ENCODE peak calls at places on chromosomes 1 and 21, in six cellular contexts. D is mesothelial cell of epicardium; S is stimulated activated CD8-positive, alpha-beta memory T cell treated with anti-CD3 and anti-CD28 coated beads, Interleukin-2, amount 100 ng/mL, for 48 hours; W is pulmonary artery endothelial cell; B is HCT116; J is kidney glomerular epithelial cell. C is an unnamed sample.

GRCh38 chr1:113660053-113660452 is 99.2 kb downstream of the PHTF1 start:
- DNase-seq in D (no peak), B (no peak), J (no peak), W (no peak), S (no peak), C (no peak)

GRCh38 chr1:13487143-13487868 is 26.5 kb downstream of the LRRC38 start:
- DNase-seq in J (no peak), B (no peak), W (no peak), D (no peak), S (no peak), C (no peak)

GRCh38 chr1:5718716-5719632 is 273.3 kb downstream of the NPHP4 start:
- DNase-seq in D (no peak), B (no peak), W (no peak), J (no peak), S (no peak), C (no peak)

GRCh38 chr1:40711465-40712404 is 20.2 kb downstream of the NFYC start:
- DNase-seq in D (no peak), S (no peak), B (no peak), W (no peak), J (peak; percentile 78), C (no peak)

GRCh38 chr21:35995522-35996088 is 64.7 kb downstream of the SETD4 start:
- DNase-seq in W (no peak), B (no peak), J (no peak), D (no peak), S (no peak), C (no peak)

GRCh38 chr1:226820935-226821718 is 49.3 kb upstream of the PSEN2 start:
- DNase-seq in S (no peak), W (peak; percentile 93), J (peak; percentile 89), B (no peak), D (peak; percentile 46), C (peak; percentile 94)

GRCh38 chr1:1752671-1753606 is 25.3 kb downstream of the NADK start:
- DNase-seq in B (no peak), W (no peak), D (no peak), S (no peak), J (no peak), C (no peak)

GRCh38 chr1:220335668-220336067 is 63.4 kb upstream of the RAB3GAP2 start:
- DNase-seq in S (no peak), B (no peak), W (no peak), D (no peak), J (no peak), C (no peak)

GRCh38 chr1:220880726-220881506 is 1.7 kb downstream of the HLX start:
- DNase-seq in S (no peak), W (no peak), J (peak; percentile 32), D (no peak), B (no peak), C (no peak)

GRCh38 chr1:38138498-38139233 is 92.1 kb upstream of the POU3F1 start:
- DNase-seq in W (peak; percentile 61), J (peak; percentile 94), D (peak; percentile 81), B (peak; percentile 43), S (no peak), C (no peak)

GRCh38 chr21:38859852-38860251 is 54.1 kb downstream of the ETS2 start:
- DNase-seq in W (no peak), B (no peak), J (no peak), S (no peak), D (no peak), C (no peak)

GRCh38 chr1:66452162-66452561 is 81.8 kb upstream of the SGIP1 start:
- DNase-seq in J (no peak), B (no peak), W (no peak), S (no peak), D (no peak), C (no peak)

GRCh38 chr1:234214911-234215892 is 158.1 kb upstream of the COA6 start:
- DNase-seq in B (no peak), S (no peak), W (no peak), J (peak; percentile 1), D (no peak), C (no peak)

GRCh38 chr1:9279172-9279840 is 13.4 kb upstream of the SPSB1 start:
- DNase-seq in S (no peak), J (no peak), D (no peak), B (no peak), W (no peak), C (no peak)

GRCh38 chr1:7558921-7559869 is 211.9 kb upstream of the VAMP3 start:
- DNase-seq in D (no peak), B (no peak), S (no peak), J (no peak), W (no peak), C (no peak)

GRCh38 chr1:199243423-199244061 is 604.7 kb downstream of the PTPRC start:
- DNase-seq in D (no peak), W (no peak), S (peak; percentile 55), J (peak; percentile 32), B (peak; percentile 48), C (no peak)

GRCh38 chr1:2783435-2784397 is 17.8 kb downstream of the TTC34 start:
- DNase-seq in B (no peak), S (no peak), W (no peak), J (no peak), D (peak; percentile 19), C (no peak)

GRCh38 chr1:119732465-119733168 is 20.9 kb downstream of the PHGDH start:
- DNase-seq in W (no peak), S (no peak), D (no peak), B (no peak), J (no peak), C (no peak)

GRCh38 chr1:43446881-43447835 is 6.6 kb downstream of the HYI start:
- DNase-seq in J (no peak), W (no peak), B (no peak), S (no peak), D (no peak), C (no peak)

GRCh38 chr21:30434033-30434631 is 4.1 kb downstream of the KRTAP13-4 start:
- DNase-seq in J (peak; percentile 2), D (no peak), S (no peak), W (no peak), B (no peak), C (no peak)

GRCh38 chr1:174954686-174955669 is 44.8 kb upstream of the CACYBP start:
- DNase-seq in B (no peak), D (no peak), W (no peak), S (no peak), J (no peak), C (no peak)

GRCh38 chr1:231616667-231617066 is 9.9 kb upstream of the DISC1 start:
- DNase-seq in D (no peak), S (no peak), J (no peak), B (no peak), W (no peak), C (no peak)

GRCh38 chr21:43361493-43362296 is 65.2 kb downstream of the SIK1 start:
- DNase-seq in B (no peak), D (no peak), S (no peak), W (no peak), J (no peak), C (no peak)

GRCh38 chr21:17828223-17828622 is 9.1 kb upstream of the C21orf91 start:
- DNase-seq in W (no peak), B (no peak), D (no peak), J (no peak), S (no peak), C (no peak)